ENCODE peak calls at places on chromosome 12, in ten cellular contexts. One of them, this sample, is unnamed.
A peak's percentile ranks its signal among the peaks of the same experiment; 100 is the strongest.

GRCh38 chr12:93908846-93909592 is 231.8 kb downstream of the CRADD start:
- DNase-seq in psoas muscle: no peak
- DNase-seq in body of pancreas: no peak
- DNase-seq in right lobe of liver: no peak
- DNase-seq in CD8-positive, alpha-beta memory T cell: no peak
- DNase-seq in cardiac muscle cell: peak; percentile 70
- DNase-seq in pancreas: no peak
- DNase-seq in mesendoderm: no peak
- DNase-seq in effector memory CD4-positive, alpha-beta T cell: no peak
- DNase-seq in neural progenitor cell: no peak
- DNase-seq in this sample: no peak

GRCh38 chr12:42534184-42534838 is 55.2 kb downstream of the PRICKLE1 start:
- DNase-seq in psoas muscle: no peak
- DNase-seq in body of pancreas: no peak
- DNase-seq in right lobe of liver: no peak
- DNase-seq in CD8-positive, alpha-beta memory T cell: no peak
- DNase-seq in cardiac muscle cell: no peak
- DNase-seq in pancreas: no peak
- DNase-seq in mesendoderm: no peak
- DNase-seq in effector memory CD4-positive, alpha-beta T cell: no peak
- DNase-seq in neural progenitor cell: no peak
- DNase-seq in this sample: no peak

GRCh38 chr12:127594351-127594970 is 672.5 kb upstream of the TMEM132C start:
- DNase-seq in psoas muscle: no peak
- DNase-seq in body of pancreas: no peak
- DNase-seq in right lobe of liver: no peak
- DNase-seq in CD8-positive, alpha-beta memory T cell: no peak
- DNase-seq in cardiac muscle cell: no peak
- DNase-seq in pancreas: no peak
- DNase-seq in mesendoderm: peak; percentile 95
- DNase-seq in effector memory CD4-positive, alpha-beta T cell: no peak
- DNase-seq in neural progenitor cell: peak; percentile 68
- DNase-seq in this sample: no peak

GRCh38 chr12:54996235-54996634 is 11.7 kb upstream of the TESPA1 start:
- DNase-seq in psoas muscle: no peak
- DNase-seq in body of pancreas: no peak
- DNase-seq in right lobe of liver: no peak
- DNase-seq in CD8-positive, alpha-beta memory T cell: no peak
- DNase-seq in cardiac muscle cell: no peak
- DNase-seq in pancreas: no peak
- DNase-seq in mesendoderm: no peak
- DNase-seq in effector memory CD4-positive, alpha-beta T cell: no peak
- DNase-seq in neural progenitor cell: no peak
- DNase-seq in this sample: no peak

GRCh38 chr12:24088751-24089150 is 139.3 kb upstream of the SOX5 start:
- DNase-seq in psoas muscle: no peak
- DNase-seq in body of pancreas: no peak
- DNase-seq in right lobe of liver: no peak
- DNase-seq in CD8-positive, alpha-beta memory T cell: no peak
- DNase-seq in cardiac muscle cell: no peak
- DNase-seq in pancreas: no peak
- DNase-seq in mesendoderm: no peak
- DNase-seq in effector memory CD4-positive, alpha-beta T cell: no peak
- DNase-seq in neural progenitor cell: no peak
- DNase-seq in this sample: no peak

GRCh38 chr12:130826151-130826801 is 12.8 kb downstream of the STX2 start:
- DNase-seq in psoas muscle: peak; percentile 64
- DNase-seq in body of pancreas: peak; percentile 51
- DNase-seq in right lobe of liver: no peak
- DNase-seq in CD8-positive, alpha-beta memory T cell: peak; percentile 62
- DNase-seq in cardiac muscle cell: peak; percentile 60
- DNase-seq in pancreas: peak; percentile 55
- DNase-seq in mesendoderm: peak; percentile 83
- DNase-seq in effector memory CD4-positive, alpha-beta T cell: peak; percentile 49
- DNase-seq in neural progenitor cell: peak; percentile 57
- DNase-seq in this sample: peak; percentile 68

GRCh38 chr12:39426636-39427245 is 16.2 kb downstream of the KIF21A start:
- DNase-seq in psoas muscle: no peak
- DNase-seq in body of pancreas: no peak
- DNase-seq in right lobe of liver: no peak
- DNase-seq in CD8-positive, alpha-beta memory T cell: no peak
- DNase-seq in cardiac muscle cell: no peak
- DNase-seq in pancreas: no peak
- DNase-seq in mesendoderm: peak; percentile 50
- DNase-seq in effector memory CD4-positive, alpha-beta T cell: no peak
- DNase-seq in neural progenitor cell: no peak
- DNase-seq in this sample: no peak

GRCh38 chr12:74317078-74317581 is 220.5 kb upstream of the ATXN7L3B start:
- DNase-seq in psoas muscle: peak; percentile 36
- DNase-seq in body of pancreas: peak; percentile 67
- DNase-seq in right lobe of liver: no peak
- DNase-seq in CD8-positive, alpha-beta memory T cell: no peak
- DNase-seq in cardiac muscle cell: peak; percentile 72
- DNase-seq in pancreas: peak; percentile 23
- DNase-seq in mesendoderm: peak; percentile 67
- DNase-seq in effector memory CD4-positive, alpha-beta T cell: no peak
- DNase-seq in neural progenitor cell: peak; percentile 60
- DNase-seq in this sample: no peak

GRCh38 chr12:60035835-60036234 is 440.0 kb downstream of the SLC16A7 start:
- DNase-seq in psoas muscle: no peak
- DNase-seq in body of pancreas: no peak
- DNase-seq in right lobe of liver: no peak
- DNase-seq in CD8-positive, alpha-beta memory T cell: no peak
- DNase-seq in cardiac muscle cell: no peak
- DNase-seq in pancreas: no peak
- DNase-seq in mesendoderm: no peak
- DNase-seq in effector memory CD4-positive, alpha-beta T cell: no peak
- DNase-seq in neural progenitor cell: no peak
- DNase-seq in this sample: no peak

GRCh38 chr12:68835333-68835908 is 27.4 kb downstream of the MDM2 start:
- DNase-seq in psoas muscle: no peak
- DNase-seq in body of pancreas: no peak
- DNase-seq in right lobe of liver: peak; percentile 73
- DNase-seq in CD8-positive, alpha-beta memory T cell: no peak
- DNase-seq in cardiac muscle cell: no peak
- DNase-seq in pancreas: no peak
- DNase-seq in mesendoderm: peak; percentile 42
- DNase-seq in effector memory CD4-positive, alpha-beta T cell: no peak
- DNase-seq in neural progenitor cell: peak; percentile 15
- DNase-seq in this sample: no peak

GRCh38 chr12:46362895-46363581 is 9.5 kb downstream of the SLC38A2 start:
- DNase-seq in psoas muscle: no peak
- DNase-seq in body of pancreas: no peak
- DNase-seq in right lobe of liver: no peak
- DNase-seq in CD8-positive, alpha-beta memory T cell: no peak
- DNase-seq in cardiac muscle cell: peak; percentile 61
- DNase-seq in pancreas: no peak
- DNase-seq in mesendoderm: no peak
- DNase-seq in effector memory CD4-positive, alpha-beta T cell: no peak
- DNase-seq in neural progenitor cell: no peak
- DNase-seq in this sample: no peak

GRCh38 chr12:98572010-98572409 is 21.5 kb upstream of the SLC25A3 start:
- DNase-seq in psoas muscle: no peak
- DNase-seq in body of pancreas: no peak
- DNase-seq in right lobe of liver: no peak
- DNase-seq in CD8-positive, alpha-beta memory T cell: no peak
- DNase-seq in cardiac muscle cell: peak; percentile 9
- DNase-seq in pancreas: no peak
- DNase-seq in mesendoderm: peak; percentile 48
- DNase-seq in effector memory CD4-positive, alpha-beta T cell: no peak
- DNase-seq in neural progenitor cell: peak; percentile 26
- DNase-seq in this sample: no peak

GRCh38 chr12:6195665-6196535 is 4.3 kb upstream of the CD9 start:
- DNase-seq in psoas muscle: peak; percentile 90
- DNase-seq in body of pancreas: peak; percentile 89
- DNase-seq in right lobe of liver: peak; percentile 76
- DNase-seq in CD8-positive, alpha-beta memory T cell: peak; percentile 63
- DNase-seq in cardiac muscle cell: peak; percentile 86
- DNase-seq in pancreas: peak; percentile 93
- DNase-seq in mesendoderm: peak; percentile 94
- DNase-seq in effector memory CD4-positive, alpha-beta T cell: peak; percentile 61
- DNase-seq in neural progenitor cell: peak; percentile 86
- DNase-seq in this sample: peak; percentile 56

GRCh38 chr12:6843118-6843902 is 2.6 kb downstream of the GNB3 start:
- DNase-seq in psoas muscle: peak; percentile 43
- DNase-seq in body of pancreas: no peak
- DNase-seq in right lobe of liver: no peak
- DNase-seq in CD8-positive, alpha-beta memory T cell: no peak
- DNase-seq in cardiac muscle cell: no peak
- DNase-seq in pancreas: no peak
- DNase-seq in mesendoderm: peak; percentile 82
- DNase-seq in effector memory CD4-positive, alpha-beta T cell: no peak
- DNase-seq in neural progenitor cell: peak; percentile 37
- DNase-seq in this sample: no peak

GRCh38 chr12:91667698-91668097 is 477.9 kb downstream of the BTG1 start:
- DNase-seq in psoas muscle: no peak
- DNase-seq in body of pancreas: no peak
- DNase-seq in right lobe of liver: no peak
- DNase-seq in CD8-positive, alpha-beta memory T cell: no peak
- DNase-seq in cardiac muscle cell: no peak
- DNase-seq in pancreas: no peak
- DNase-seq in mesendoderm: no peak
- DNase-seq in effector memory CD4-positive, alpha-beta T cell: no peak
- DNase-seq in neural progenitor cell: no peak
- DNase-seq in this sample: no peak

GRCh38 chr12:37543966-37544668 is 772.5 kb upstream of the ALG10B start:
- DNase-seq in psoas muscle: no peak
- DNase-seq in body of pancreas: no peak
- DNase-seq in right lobe of liver: no peak
- DNase-seq in CD8-positive, alpha-beta memory T cell: no peak
- DNase-seq in cardiac muscle cell: no peak
- DNase-seq in pancreas: no peak
- DNase-seq in mesendoderm: no peak
- DNase-seq in effector memory CD4-positive, alpha-beta T cell: no peak
- DNase-seq in neural progenitor cell: no peak
- DNase-seq in this sample: no peak

GRCh38 chr12:106094304-106094703 is 44.5 kb downstream of the NUAK1 start:
- DNase-seq in psoas muscle: no peak
- DNase-seq in body of pancreas: no peak
- DNase-seq in right lobe of liver: no peak
- DNase-seq in CD8-positive, alpha-beta memory T cell: no peak
- DNase-seq in cardiac muscle cell: no peak
- DNase-seq in pancreas: no peak
- DNase-seq in mesendoderm: no peak
- DNase-seq in effector memory CD4-positive, alpha-beta T cell: no peak
- DNase-seq in neural progenitor cell: no peak
- DNase-seq in this sample: no peak
- H3K4me1 ChIP-seq in psoas muscle: peaks cover 46% of the 10 kb centered on the region
- H3K4me1 ChIP-seq in body of pancreas: peaks cover 26% of the 10 kb centered on the region
- H3K4me1 ChIP-seq in right lobe of liver: no peaks in the 10 kb centered on the region
- H3K4me1 ChIP-seq in CD8-positive, alpha-beta memory T cell: no peaks in the 10 kb centered on the region
- H3K4me1 ChIP-seq in cardiac muscle cell: no peaks in the 10 kb centered on the region
- H3K4me1 ChIP-seq in pancreas: peaks cover 7% of the 10 kb centered on the region
- H3K4me1 ChIP-seq in mesendoderm: peaks cover 11% of the 10 kb centered on the region
- H3K4me1 ChIP-seq in effector memory CD4-positive, alpha-beta T cell: no peaks in the 10 kb centered on the region
- H3K4me1 ChIP-seq in neural progenitor cell: peaks cover 27% of the 10 kb centered on the region
- H3K4me1 ChIP-seq in this sample: no peaks in the 10 kb centered on the region

DNA sequence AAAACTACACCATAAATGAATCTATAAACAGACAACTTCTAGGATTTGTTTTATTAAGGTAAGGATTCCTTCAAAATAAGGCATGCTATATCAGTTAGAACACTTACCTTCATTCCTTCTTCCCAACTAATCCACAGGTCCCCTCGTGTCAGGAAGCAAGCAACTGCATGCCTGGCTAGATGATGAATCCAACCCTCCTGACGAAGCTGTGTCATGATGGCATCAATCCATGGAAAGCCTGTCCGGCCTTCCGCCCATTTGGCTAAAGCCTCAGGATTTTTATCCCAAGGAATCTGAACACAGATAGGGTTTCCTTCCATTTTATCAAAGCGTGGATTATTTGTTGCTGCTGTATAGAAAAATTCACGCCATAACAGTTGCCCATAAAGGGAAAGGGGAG is 12.5 kb upstream of the MTERF2 start:
- DNase-seq in psoas muscle: peak; percentile 61
- DNase-seq in body of pancreas: no peak
- DNase-seq in right lobe of liver: no peak
- DNase-seq in CD8-positive, alpha-beta memory T cell: no peak
- DNase-seq in cardiac muscle cell: no peak
- DNase-seq in pancreas: no peak
- DNase-seq in mesendoderm: no peak
- DNase-seq in effector memory CD4-positive, alpha-beta T cell: no peak
- DNase-seq in neural progenitor cell: no peak
- DNase-seq in this sample: no peak
- H3K36me3 ChIP-seq in psoas muscle: peaks cover 46% of the 10 kb centered on the region
- H3K36me3 ChIP-seq in body of pancreas: peaks cover 4% of the 10 kb centered on the region
- H3K36me3 ChIP-seq in right lobe of liver: no peaks in the 10 kb centered on the region
- H3K36me3 ChIP-seq in CD8-positive, alpha-beta memory T cell: peaks cover 10% of the 10 kb centered on the region
- H3K36me3 ChIP-seq in cardiac muscle cell: peaks cover 20% of the 10 kb centered on the region
- H3K36me3 ChIP-seq in pancreas: no peaks in the 10 kb centered on the region
- H3K36me3 ChIP-seq in mesendoderm: no peaks in the 10 kb centered on the region
- H3K36me3 ChIP-seq in effector memory CD4-positive, alpha-beta T cell: peaks cover 8% of the 10 kb centered on the region
- H3K36me3 ChIP-seq in neural progenitor cell: peaks cover 8% of the 10 kb centered on the region
- H3K36me3 ChIP-seq in this sample: peaks cover 10% of the 10 kb centered on the region

DNA sequence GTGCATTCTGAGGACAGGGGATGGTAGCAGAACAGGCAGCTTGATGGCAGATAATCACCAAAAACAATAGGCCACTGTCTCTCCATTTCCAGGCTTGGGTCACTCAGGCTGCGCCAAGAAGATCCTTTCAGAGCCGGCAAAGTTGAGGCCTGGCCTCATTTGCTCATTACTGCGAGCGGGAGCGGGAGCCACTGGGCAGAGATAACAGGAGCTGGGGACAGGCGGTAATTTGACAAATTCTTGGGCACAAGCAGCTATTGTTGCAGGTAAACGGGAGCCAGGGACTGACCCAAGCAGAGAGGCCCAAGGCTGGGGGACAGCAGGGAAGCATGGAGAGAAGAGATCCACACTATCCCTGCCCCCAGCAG is 2.1 kb downstream of the MSI1 start:
- DNase-seq in psoas muscle: no peak
- DNase-seq in body of pancreas: no peak
- DNase-seq in right lobe of liver: no peak
- DNase-seq in CD8-positive, alpha-beta memory T cell: no peak
- DNase-seq in cardiac muscle cell: no peak
- DNase-seq in pancreas: no peak
- DNase-seq in mesendoderm: no peak
- DNase-seq in effector memory CD4-positive, alpha-beta T cell: no peak
- DNase-seq in neural progenitor cell: peak; percentile 63
- DNase-seq in this sample: no peak
- H3K4me1 ChIP-seq in psoas muscle: no peaks in the 10 kb centered on the region
- H3K4me1 ChIP-seq in body of pancreas: peaks cover 46% of the 10 kb centered on the region
- H3K4me1 ChIP-seq in right lobe of liver: no peaks in the 10 kb centered on the region
- H3K4me1 ChIP-seq in CD8-positive, alpha-beta memory T cell: peaks cover 5% of the 10 kb centered on the region
- H3K4me1 ChIP-seq in cardiac muscle cell: peaks cover 19% of the 10 kb centered on the region
- H3K4me1 ChIP-seq in pancreas: peaks cover 7% of the 10 kb centered on the region
- H3K4me1 ChIP-seq in mesendoderm: peaks cover 21% of the 10 kb centered on the region
- H3K4me1 ChIP-seq in effector memory CD4-positive, alpha-beta T cell: peaks cover 17% of the 10 kb centered on the region
- H3K4me1 ChIP-seq in neural progenitor cell: peaks cover 70% of the 10 kb centered on the region
- H3K4me1 ChIP-seq in this sample: peaks cover 15% of the 10 kb centered on the region

DNA sequence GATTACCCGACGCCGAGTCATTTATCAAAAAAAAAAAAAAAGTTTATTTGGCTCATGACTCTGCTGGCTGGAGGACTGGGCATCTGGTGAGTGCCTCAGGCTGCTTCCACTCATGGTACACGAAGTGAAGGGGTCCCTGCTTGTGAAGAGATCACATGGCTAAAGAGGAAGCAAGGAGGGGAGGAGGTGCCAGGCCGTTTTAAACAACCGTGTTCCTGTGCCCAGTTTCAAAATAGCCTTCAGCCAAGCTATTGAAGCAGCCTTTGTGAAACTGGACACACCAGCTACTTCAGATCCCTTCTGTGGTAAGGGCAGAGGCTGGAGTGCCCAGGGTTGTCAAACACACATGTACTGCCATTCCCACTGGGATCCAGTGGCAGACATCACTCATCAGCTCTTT is 7.6 kb downstream of the POP5 start:
- DNase-seq in psoas muscle: no peak
- DNase-seq in body of pancreas: no peak
- DNase-seq in right lobe of liver: no peak
- DNase-seq in CD8-positive, alpha-beta memory T cell: no peak
- DNase-seq in cardiac muscle cell: no peak
- DNase-seq in pancreas: no peak
- DNase-seq in mesendoderm: no peak
- DNase-seq in effector memory CD4-positive, alpha-beta T cell: no peak
- DNase-seq in neural progenitor cell: no peak
- DNase-seq in this sample: no peak
- H3K36me3 ChIP-seq in psoas muscle: peaks cover 100% of the 10 kb centered on the region
- H3K36me3 ChIP-seq in body of pancreas: peaks cover 42% of the 10 kb centered on the region
- H3K36me3 ChIP-seq in right lobe of liver: peaks cover 92% of the 10 kb centered on the region
- H3K36me3 ChIP-seq in CD8-positive, alpha-beta memory T cell: peaks cover 73% of the 10 kb centered on the region
- H3K36me3 ChIP-seq in cardiac muscle cell: peaks cover 65% of the 10 kb centered on the region
- H3K36me3 ChIP-seq in pancreas: peaks cover 52% of the 10 kb centered on the region
- H3K36me3 ChIP-seq in mesendoderm: peaks cover 22% of the 10 kb centered on the region
- H3K36me3 ChIP-seq in effector memory CD4-positive, alpha-beta T cell: peaks cover 95% of the 10 kb centered on the region
- H3K36me3 ChIP-seq in neural progenitor cell: no peaks in the 10 kb centered on the region
- H3K36me3 ChIP-seq in this sample: peaks cover 77% of the 10 kb centered on the region